ENCODE peak calls at places on chromosomes 2 and 18, in five cellular contexts. One of them, this sample, is unnamed.

GRCh38 chr2:169222665-169223064 is 139.7 kb downstream of the LRP2 start:
- DNase-seq in fibroblast of the conjunctiva: no peak
- DNase-seq in posterior cingulate gyrus: no peak
- DNase-seq in activated T-cell treated with anti-CD3 and anti-CD28 coated beads for 1 hour: no peak
- DNase-seq in activated gamma-delta T cell: no peak
- DNase-seq in this sample: no peak

GRCh38 chr2:226223704-226224103 is 575.9 kb downstream of the IRS1 start:
- DNase-seq in fibroblast of the conjunctiva: no peak
- DNase-seq in posterior cingulate gyrus: no peak
- DNase-seq in activated T-cell treated with anti-CD3 and anti-CD28 coated beads for 1 hour: no peak
- DNase-seq in activated gamma-delta T cell: no peak
- DNase-seq in this sample: no peak

GRCh38 chr2:8876628-8877027 is 39.2 kb upstream of the KIDINS220 start:
- DNase-seq in fibroblast of the conjunctiva: no peak
- DNase-seq in posterior cingulate gyrus: no peak
- DNase-seq in activated T-cell treated with anti-CD3 and anti-CD28 coated beads for 1 hour: no peak
- DNase-seq in activated gamma-delta T cell: no peak
- DNase-seq in this sample: no peak

GRCh38 chr2:11659866-11660265 is 10.1 kb downstream of the NTSR2 start:
- DNase-seq in fibroblast of the conjunctiva: no peak
- DNase-seq in posterior cingulate gyrus: no peak
- DNase-seq in activated T-cell treated with anti-CD3 and anti-CD28 coated beads for 1 hour: no peak
- DNase-seq in activated gamma-delta T cell: no peak
- DNase-seq in this sample: no peak

GRCh38 chr2:217868911-217869334 is 133.9 kb downstream of the TNS1 start:
- DNase-seq in fibroblast of the conjunctiva: no peak
- DNase-seq in posterior cingulate gyrus: no peak
- DNase-seq in activated T-cell treated with anti-CD3 and anti-CD28 coated beads for 1 hour: no peak
- DNase-seq in activated gamma-delta T cell: no peak
- DNase-seq in this sample: no peak

GRCh38 chr18:45050712-45051639 is 370.3 kb downstream of the SETBP1 start:
- DNase-seq in fibroblast of the conjunctiva: peak; percentile 78
- DNase-seq in posterior cingulate gyrus: no peak
- DNase-seq in activated T-cell treated with anti-CD3 and anti-CD28 coated beads for 1 hour: no peak
- DNase-seq in activated gamma-delta T cell: no peak
- DNase-seq in this sample: no peak

GRCh38 chr2:144801766-144802165 is 281.8 kb upstream of the ZEB2 start:
- DNase-seq in fibroblast of the conjunctiva: peak; percentile 12
- DNase-seq in posterior cingulate gyrus: no peak
- DNase-seq in activated T-cell treated with anti-CD3 and anti-CD28 coated beads for 1 hour: no peak
- DNase-seq in activated gamma-delta T cell: no peak
- DNase-seq in this sample: no peak

GRCh38 chr2:241479026-241479898 is 29.1 kb downstream of the STK25 start:
- DNase-seq in fibroblast of the conjunctiva: no peak
- DNase-seq in posterior cingulate gyrus: no peak
- DNase-seq in activated T-cell treated with anti-CD3 and anti-CD28 coated beads for 1 hour: no peak
- DNase-seq in activated gamma-delta T cell: no peak
- DNase-seq in this sample: no peak

GRCh38 chr18:9694952-9695495 is 13.1 kb upstream of the RAB31 start:
- DNase-seq in fibroblast of the conjunctiva: no peak
- DNase-seq in posterior cingulate gyrus: no peak
- DNase-seq in activated T-cell treated with anti-CD3 and anti-CD28 coated beads for 1 hour: no peak
- DNase-seq in activated gamma-delta T cell: no peak
- DNase-seq in this sample: no peak

GRCh38 chr2:110829413-110830146 is 97.2 kb downstream of the ACOXL start:
- DNase-seq in fibroblast of the conjunctiva: no peak
- DNase-seq in posterior cingulate gyrus: no peak
- DNase-seq in activated T-cell treated with anti-CD3 and anti-CD28 coated beads for 1 hour: no peak
- DNase-seq in activated gamma-delta T cell: no peak
- DNase-seq in this sample: no peak

GRCh38 chr18:59385191-59385590 is 26.1 kb upstream of the LMAN1 start:
- DNase-seq in fibroblast of the conjunctiva: no peak
- DNase-seq in posterior cingulate gyrus: no peak
- DNase-seq in activated T-cell treated with anti-CD3 and anti-CD28 coated beads for 1 hour: no peak
- DNase-seq in activated gamma-delta T cell: no peak
- DNase-seq in this sample: no peak

GRCh38 chr18:9337875-9338274 is 3.3 kb downstream of the TWSG1 start:
- DNase-seq in fibroblast of the conjunctiva: no peak
- DNase-seq in posterior cingulate gyrus: no peak
- DNase-seq in activated T-cell treated with anti-CD3 and anti-CD28 coated beads for 1 hour: no peak
- DNase-seq in activated gamma-delta T cell: no peak
- DNase-seq in this sample: no peak

GRCh38 chr2:205706769-205707375 is 24.6 kb downstream of the NRP2 start:
- DNase-seq in fibroblast of the conjunctiva: no peak
- DNase-seq in posterior cingulate gyrus: no peak
- DNase-seq in activated T-cell treated with anti-CD3 and anti-CD28 coated beads for 1 hour: no peak
- DNase-seq in activated gamma-delta T cell: no peak
- DNase-seq in this sample: peak; percentile 91

GRCh38 chr2:3212984-3213383 is 164.6 kb downstream of the EIPR1 start:
- DNase-seq in fibroblast of the conjunctiva: no peak
- DNase-seq in posterior cingulate gyrus: no peak
- DNase-seq in activated T-cell treated with anti-CD3 and anti-CD28 coated beads for 1 hour: no peak
- DNase-seq in activated gamma-delta T cell: no peak
- DNase-seq in this sample: no peak

GRCh38 chr18:45497595-45498269 is 117.5 kb upstream of the SLC14A2 start:
- DNase-seq in fibroblast of the conjunctiva: no peak
- DNase-seq in posterior cingulate gyrus: no peak
- DNase-seq in activated T-cell treated with anti-CD3 and anti-CD28 coated beads for 1 hour: no peak
- DNase-seq in activated gamma-delta T cell: no peak
- DNase-seq in this sample: no peak

GRCh38 chr18:12990977-12991838 is at the start of gene CEP192:
- DNase-seq in fibroblast of the conjunctiva: peak; percentile 98
- DNase-seq in posterior cingulate gyrus: peak; percentile 97
- DNase-seq in activated T-cell treated with anti-CD3 and anti-CD28 coated beads for 1 hour: peak; percentile 92
- DNase-seq in activated gamma-delta T cell: peak; percentile 93
- DNase-seq in this sample: peak; percentile 97

GRCh38 chr2:25294573-25295462 is 46.9 kb downstream of the DNMT3A start:
- DNase-seq in fibroblast of the conjunctiva: no peak
- DNase-seq in posterior cingulate gyrus: peak; percentile 82
- DNase-seq in activated T-cell treated with anti-CD3 and anti-CD28 coated beads for 1 hour: peak; percentile 63
- DNase-seq in activated gamma-delta T cell: peak; percentile 70
- DNase-seq in this sample: peak; percentile 58

GRCh38 chr18:5238371-5238758 is 41.3 kb upstream of the AKAIN1 start:
- DNase-seq in fibroblast of the conjunctiva: no peak
- DNase-seq in posterior cingulate gyrus: peak; percentile 22
- DNase-seq in activated T-cell treated with anti-CD3 and anti-CD28 coated beads for 1 hour: peak; percentile 34
- DNase-seq in activated gamma-delta T cell: peak; percentile 23
- DNase-seq in this sample: peak; percentile 42

GRCh38 chr18:34709631-34710429 is at the start of gene DTNA:
- DNase-seq in fibroblast of the conjunctiva: peak; percentile 99
- DNase-seq in posterior cingulate gyrus: no peak
- DNase-seq in activated T-cell treated with anti-CD3 and anti-CD28 coated beads for 1 hour: no peak
- DNase-seq in activated gamma-delta T cell: no peak
- DNase-seq in this sample: no peak

GRCh38 chr2:233115761-233116160 is 55.6 kb downstream of the INPP5D start:
- DNase-seq in fibroblast of the conjunctiva: no peak
- DNase-seq in posterior cingulate gyrus: no peak
- DNase-seq in activated T-cell treated with anti-CD3 and anti-CD28 coated beads for 1 hour: no peak
- DNase-seq in activated gamma-delta T cell: no peak
- DNase-seq in this sample: no peak

GRCh38 chr2:126850951-126851350 is 47.7 kb upstream of the TEX51 start:
- DNase-seq in fibroblast of the conjunctiva: no peak
- DNase-seq in posterior cingulate gyrus: no peak
- DNase-seq in activated T-cell treated with anti-CD3 and anti-CD28 coated beads for 1 hour: no peak
- DNase-seq in activated gamma-delta T cell: no peak
- DNase-seq in this sample: no peak

GRCh38 chr2:95387358-95387757 is 15.2 kb upstream of the FAHD2A start:
- DNase-seq in fibroblast of the conjunctiva: no peak
- DNase-seq in posterior cingulate gyrus: no peak
- DNase-seq in activated T-cell treated with anti-CD3 and anti-CD28 coated beads for 1 hour: no peak
- DNase-seq in activated gamma-delta T cell: no peak
- DNase-seq in this sample: no peak

GRCh38 chr2:215973954-215974699 is 39.2 kb downstream of the MREG start:
- DNase-seq in fibroblast of the conjunctiva: no peak
- DNase-seq in posterior cingulate gyrus: no peak
- DNase-seq in activated T-cell treated with anti-CD3 and anti-CD28 coated beads for 1 hour: no peak
- DNase-seq in activated gamma-delta T cell: no peak
- DNase-seq in this sample: no peak

GRCh38 chr18:25284861-25285574 is 66.9 kb downstream of the ZNF521 start:
- DNase-seq in fibroblast of the conjunctiva: peak; percentile 79
- DNase-seq in posterior cingulate gyrus: no peak
- DNase-seq in activated T-cell treated with anti-CD3 and anti-CD28 coated beads for 1 hour: no peak
- DNase-seq in activated gamma-delta T cell: no peak
- DNase-seq in this sample: no peak

GRCh38 chr18:79422022-79422782 is 26.5 kb downstream of the NFATC1 start:
- DNase-seq in fibroblast of the conjunctiva: peak; percentile 40
- DNase-seq in posterior cingulate gyrus: no peak
- DNase-seq in activated T-cell treated with anti-CD3 and anti-CD28 coated beads for 1 hour: no peak
- DNase-seq in activated gamma-delta T cell: no peak
- DNase-seq in this sample: no peak

GRCh38 chr2:238096311-238097011 is 3.7 kb upstream of the ESPNL start:
- DNase-seq in fibroblast of the conjunctiva: no peak
- DNase-seq in posterior cingulate gyrus: no peak
- DNase-seq in activated T-cell treated with anti-CD3 and anti-CD28 coated beads for 1 hour: no peak
- DNase-seq in activated gamma-delta T cell: no peak
- DNase-seq in this sample: no peak

GRCh38 chr2:162126145-162126926 is 25.7 kb downstream of the GCG start:
- DNase-seq in fibroblast of the conjunctiva: no peak
- DNase-seq in posterior cingulate gyrus: no peak
- DNase-seq in activated T-cell treated with anti-CD3 and anti-CD28 coated beads for 1 hour: no peak
- DNase-seq in activated gamma-delta T cell: no peak
- DNase-seq in this sample: no peak

GRCh38 chr2:57141269-57141668 is 905.3 kb upstream of the VRK2 start:
- DNase-seq in fibroblast of the conjunctiva: no peak
- DNase-seq in posterior cingulate gyrus: no peak
- DNase-seq in activated T-cell treated with anti-CD3 and anti-CD28 coated beads for 1 hour: no peak
- DNase-seq in activated gamma-delta T cell: no peak
- DNase-seq in this sample: no peak

GRCh38 chr2:200308001-200308400 is 1.5 kb downstream of the SPATS2L start:
- DNase-seq in fibroblast of the conjunctiva: no peak
- DNase-seq in posterior cingulate gyrus: no peak
- DNase-seq in activated T-cell treated with anti-CD3 and anti-CD28 coated beads for 1 hour: no peak
- DNase-seq in activated gamma-delta T cell: no peak
- DNase-seq in this sample: no peak